ENCODE peak calls at places on chromosomes 16 and 17, in seven cellular contexts. J is neural crest cell; B is coronary artery; C is heart left ventricle; F is ascending aorta; Y is activated effector memory CD4-positive, alpha-beta T cell treated with anti-CD3 and anti-CD28 coated beads, Interleukin-2, amount 50 U/mL, for 16 hours; A is naive thymus-derived CD4-positive, alpha-beta T cell. V is an unnamed sample.

GRCh38 chr16:84138824-84139627 is 6.0 kb downstream of the HSDL1 start:
- DNase-seq in J (no peak), B (no peak), C (no peak), F (no peak), Y (no peak), A (no peak), V (no peak)

GRCh38 chr16:79008869-79009179 is 591.7 kb downstream of the MAF start:
- DNase-seq in J (no peak), B (no peak), C (no peak), F (no peak), Y (no peak), A (no peak), V (no peak)

GRCh38 chr17:48720263-48721008 is 1.9 kb downstream of the PRAC1 start:
- DNase-seq in J (no peak), B (no peak), C (no peak), F (no peak), Y (no peak), A (no peak), V (no peak)

GRCh38 chr17:30520882-30521281 is 43.7 kb downstream of the GOSR1 start:
- DNase-seq in J (no peak), B (no peak), C (no peak), F (no peak), Y (no peak), A (no peak), V (no peak)

GRCh38 chr16:88298166-88298881 is 84.4 kb upstream of the ZNF469 start:
- DNase-seq in J (no peak), B (peak; percentile 87), C (peak; percentile 53), F (peak; percentile 83), Y (no peak), A (no peak), V (no peak)

GRCh38 chr17:61199431-61200348 is 200.0 kb upstream of the TBX2 start:
- DNase-seq in J (no peak), B (no peak), C (no peak), F (no peak), Y (no peak), A (no peak), V (no peak)

GRCh38 chr16:82995286-82995926 is 368.6 kb downstream of the CDH13 start:
- DNase-seq in J (no peak), B (no peak), C (no peak), F (no peak), Y (no peak), A (no peak), V (no peak)

GRCh38 chr16:13507530-13507929 is 412.4 kb upstream of the ERCC4 start:
- DNase-seq in J (no peak), B (no peak), C (no peak), F (no peak), Y (no peak), A (no peak), V (no peak)

GRCh38 chr16:29806641-29807425 is 504 bp downstream of the MAZ start:
- DNase-seq in J (peak; percentile 49), B (peak; percentile 84), C (peak; percentile 69), F (no peak), Y (peak; percentile 85), A (no peak), V (peak; percentile 39)

GRCh38 chr17:78176548-78177025 is 8.2 kb downstream of the SYNGR2 start:
- DNase-seq in J (peak; percentile 71), B (no peak), C (peak; percentile 89), F (peak; percentile 84), Y (peak; percentile 92), A (peak; percentile 63), V (peak; percentile 76)

GRCh38 chr17:46195939-46196338 is 2.7 kb upstream of the KANSL1 start:
- DNase-seq in J (no peak), B (no peak), C (no peak), F (no peak), Y (no peak), A (no peak), V (no peak)

GRCh38 chr16:82298472-82298871 is 128.4 kb upstream of the MPHOSPH6 start:
- DNase-seq in J (no peak), B (no peak), C (no peak), F (no peak), Y (no peak), A (no peak), V (no peak)

GRCh38 chr16:24544640-24545039 is 5.3 kb downstream of the RBBP6 start:
- DNase-seq in J (no peak), B (no peak), C (no peak), F (no peak), Y (no peak), A (no peak), V (no peak)

GRCh38 chr17:79887451-79887991 is 48.3 kb upstream of the CBX4 start:
- DNase-seq in J (no peak), B (no peak), C (no peak), F (no peak), Y (no peak), A (no peak), V (no peak)

GRCh38 chr16:89581861-89582563 is 6.5 kb downstream of the CPNE7 start:
- DNase-seq in J (no peak), B (no peak), C (no peak), F (no peak), Y (no peak), A (no peak), V (no peak)

GRCh38 chr17:30393491-30393890 is 14.8 kb downstream of the CPD start:
- DNase-seq in J (no peak), B (no peak), C (no peak), F (no peak), Y (no peak), A (no peak), V (no peak)

GRCh38 chr17:16986391-16986790 is 14.5 kb upstream of the TNFRSF13B start:
- DNase-seq in J (no peak), B (no peak), C (no peak), F (no peak), Y (no peak), A (no peak), V (no peak)

GRCh38 chr16:19757762-19758595 is 39.9 kb downstream of the IQCK start:
- DNase-seq in J (no peak), B (peak; percentile 5), C (no peak), F (peak; percentile 1), Y (no peak), A (no peak), V (no peak)

GRCh38 chr17:3043737-3044365 is 19.6 kb downstream of the OR1D5 start:
- DNase-seq in J (no peak), B (peak; percentile 63), C (no peak), F (no peak), Y (no peak), A (no peak), V (no peak)